ENCODE peak calls at places on chromosomes 6 and 20, in nine cellular contexts. U is foreskin fibroblast, O is ovary, N is IMR-90, A is fibroblast of the aortic adventitia, D is MM.1S, B is lower lobe of right lung, J is AG09309, Z is AG10803. L is an unnamed sample.

GRCh38 chr6:36793296-36793912 is 45.8 kb downstream of the CPNE5 start:
- DNase-seq in U (no peak), O (no peak), N (no peak), A (no peak), D (no peak), B (no peak), J (no peak), Z (no peak), L (no peak)

GRCh38 chr6:168803874-168804273 is 362.9 kb downstream of the SMOC2 start:
- DNase-seq in U (no peak), O (no peak), N (no peak), A (no peak), D (no peak), B (no peak), J (no peak), Z (no peak), L (no peak)

GRCh38 chr6:162082520-162082919 is 645.0 kb downstream of the PRKN start:
- DNase-seq in U (no peak), O (no peak), N (no peak), A (no peak), D (no peak), B (no peak), J (no peak), Z (no peak), L (no peak)

GRCh38 chr20:49647509-49647908 is 66.2 kb downstream of the B4GALT5 start:
- DNase-seq in U (peak; percentile 23), O (no peak), N (peak; percentile 62), A (no peak), D (no peak), B (no peak), J (no peak), Z (peak; percentile 31), L (no peak)

GRCh38 chr6:110329348-110329728 is 28.8 kb downstream of the METTL24 start:
- DNase-seq in U (peak; percentile 47), O (peak; percentile 38), N (peak; percentile 1), A (no peak), D (no peak), B (no peak), J (no peak), Z (peak; percentile 68), L (no peak)

GRCh38 chr6:160428818-160429744 is 80.9 kb downstream of the SLC22A3 start:
- DNase-seq in U (no peak), O (no peak), N (no peak), A (no peak), D (no peak), B (no peak), J (no peak), Z (no peak), L (no peak)

GRCh38 chr6:167161895-167162467 is 4.2 kb upstream of the GPR31 start:
- DNase-seq in U (no peak), O (no peak), N (no peak), A (no peak), D (no peak), B (no peak), J (no peak), Z (no peak), L (no peak)

GRCh38 chr6:50655848-50656453 is 57.4 kb upstream of the TFAP2D start:
- DNase-seq in U (peak; percentile 8), O (no peak), N (peak; percentile 1), A (peak; percentile 0), D (peak; percentile 47), B (no peak), J (no peak), Z (peak; percentile 2), L (peak; percentile 20)

GRCh38 chr20:19254956-19255355 is 42.5 kb downstream of the SLC24A3 start:
- DNase-seq in U (peak; percentile 30), O (no peak), N (no peak), A (no peak), D (no peak), B (no peak), J (no peak), Z (peak; percentile 36), L (no peak)

GRCh38 chr20:38143238-38143645 is 21.8 kb downstream of the TGM2 start:
- DNase-seq in U (no peak), O (no peak), N (no peak), A (no peak), D (no peak), B (peak; percentile 20), J (no peak), Z (no peak), L (no peak)

GRCh38 chr20:12394786-12395185 is 477.1 kb downstream of the BTBD3 start:
- DNase-seq in U (no peak), O (no peak), N (no peak), A (peak; percentile 16), D (peak; percentile 28), B (no peak), J (no peak), Z (no peak), L (no peak)

GRCh38 chr6:64376394-64376793 is 740.8 kb downstream of the PHF3 start:
- DNase-seq in U (no peak), O (no peak), N (no peak), A (no peak), D (no peak), B (no peak), J (no peak), Z (no peak), L (no peak)

GRCh38 chr6:57064809-57065208 is 18.3 kb downstream of the KIAA1586 start:
- DNase-seq in U (peak; percentile 69), O (no peak), N (peak; percentile 50), A (peak; percentile 48), D (no peak), B (no peak), J (no peak), Z (peak; percentile 22), L (no peak)

GRCh38 chr6:145233955-145234354 is 501.4 kb downstream of the EPM2A start:
- DNase-seq in U (no peak), O (no peak), N (peak; percentile 20), A (no peak), D (no peak), B (no peak), J (no peak), Z (no peak), L (no peak)

GRCh38 chr6:90544085-90544484 is 42.8 kb downstream of the MAP3K7 start:
- DNase-seq in U (no peak), O (no peak), N (no peak), A (no peak), D (no peak), B (no peak), J (no peak), Z (no peak), L (no peak)

GRCh38 chr6:170439366-170440351 is 113.4 kb downstream of the PSMB1 start:
- DNase-seq in U (peak; percentile 66), O (peak; percentile 2), N (peak; percentile 31), A (no peak), D (no peak), B (no peak), J (no peak), Z (no peak), L (no peak)

GRCh38 chr6:81925201-81925600 is 172.7 kb upstream of the TENT5A start:
- DNase-seq in U (no peak), O (no peak), N (no peak), A (no peak), D (no peak), B (no peak), J (no peak), Z (no peak), L (no peak)
- H3K4me3 ChIP-seq in U (no peak overlapping the region), O (no peak overlapping the region), N (no peak overlapping the region), A (no peak overlapping the region), D (no peak overlapping the region), B (no peak overlapping the region), J (no peak overlapping the region), Z (no peak overlapping the region), L (no peak overlapping the region)

GRCh38 chr20:44701116-44701865 is 13.9 kb upstream of the CCN5 start:
- DNase-seq in U (peak; percentile 58), O (peak; percentile 63), N (peak; percentile 19), A (no peak), D (no peak), B (no peak), J (no peak), Z (peak; percentile 45), L (no peak)

GRCh38 chr20:44701889-44702288 is 13.3 kb upstream of the CCN5 start:
- DNase-seq in U (no peak), O (no peak), N (no peak), A (no peak), D (no peak), B (no peak), J (no peak), Z (no peak), L (no peak)

GRCh38 chr20:44703956-44704488 is 11.1 kb upstream of the CCN5 start:
- DNase-seq in U (no peak), O (peak; percentile 55), N (no peak), A (no peak), D (no peak), B (no peak), J (no peak), Z (no peak), L (no peak)

GRCh38 chr20:44703183-44703925 is 11.8 kb upstream of the CCN5 start:
- DNase-seq in U (peak; percentile 32), O (no peak), N (no peak), A (peak; percentile 44), D (no peak), B (no peak), J (no peak), Z (no peak), L (no peak)

GRCh38 chr20:44702776-44703175 is 12.4 kb upstream of the CCN5 start:
- DNase-seq in U (peak; percentile 96), O (peak; percentile 97), N (peak; percentile 91), A (peak; percentile 98), D (no peak), B (peak; percentile 73), J (peak; percentile 81), Z (peak; percentile 97), L (peak; percentile 68)
- TF ChIP-seq CTCF in U (no peak), O (no peak), N (no peak), A (no peak), D (no peak), B (no peak), J (no peak), Z (no peak), L (no peak)

GRCh38 chr6:12991435-12991834 is 274.9 kb downstream of the PHACTR1 start:
- DNase-seq in U (no peak), O (no peak), N (no peak), A (no peak), D (no peak), B (no peak), J (no peak), Z (no peak), L (no peak)
- H3K4me3 ChIP-seq in U (no peak overlapping the region), O (no peak overlapping the region), N (no peak overlapping the region), A (no peak overlapping the region), D (no peak overlapping the region), B (no peak overlapping the region), J (no peak overlapping the region), Z (no peak overlapping the region), L (no peak overlapping the region)

GRCh38 chr6:71492668-71493067 is 204.1 kb downstream of the OGFRL1 start:
- DNase-seq in U (no peak), O (no peak), N (no peak), A (no peak), D (no peak), B (no peak), J (no peak), Z (no peak), L (no peak)
- TF ChIP-seq CTCF in U (no peak), O (no peak), N (no peak), A (no peak), D (no peak), B (no peak), J (no peak), Z (no peak), L (no peak)

GRCh38 chr6:29925341-29926080 is 16.8 kb upstream of the HLA-A start:
- DNase-seq in U (no peak), O (no peak), N (no peak), A (no peak), D (no peak), B (no peak), J (no peak), Z (no peak), L (no peak)
- H3K4me3 ChIP-seq in U (peak overlapping the region; percentile 65), O (no peak overlapping the region), N (peak overlapping the region; percentile 89), A (peak overlapping the region; percentile 37), D (no peak overlapping the region), B (peak overlapping the region; percentile 77), J (peak overlapping the region; percentile 78), Z (peak overlapping the region; percentile 69), L (no peak overlapping the region)

GRCh38 chr6:4668271-4669179 is 107.7 kb upstream of the CDYL start:
- DNase-seq in U (peak; percentile 8), O (no peak), N (peak; percentile 51), A (no peak), D (no peak), B (no peak), J (peak; percentile 10), Z (no peak), L (peak; percentile 11)
- TF ChIP-seq CTCF in U (no peak), O (no peak), N (no peak), A (no peak), D (no peak), B (no peak), J (no peak), Z (no peak), L (no peak)